ENCODE peak calls at places on chromosome 17, in five cellular contexts. G is erythroblast, Q is breast epithelium, M is stomach, W is lower leg skin. L is an unnamed sample.

GRCh38 chr17:61335845-61336655 is 63.6 kb upstream of the TBX2 start:
- DNase-seq in Q (no peak), M (peak; percentile 72), G (no peak), W (no peak), L (no peak)

GRCh38 chr17:79009397-79010303 is at the start of gene CANT1:
- DNase-seq in Q (peak; percentile 62), M (peak; percentile 85), G (peak; percentile 92), W (no peak), L (peak; percentile 89)

GRCh38 chr17:78127888-78128615 is 503 bp downstream of the TMC6 start:
- DNase-seq in M (peak; percentile 48), Q (no peak), G (peak; percentile 70), W (no peak), L (no peak)

GRCh38 chr17:8726951-8727555 is 17.6 kb downstream of the CCDC42 start:
- DNase-seq in Q (no peak), M (no peak), W (no peak), G (no peak), L (no peak)

GRCh38 chr17:20999841-21000532 is 42.8 kb downstream of the USP22 start:
- DNase-seq in G (no peak), M (no peak), Q (no peak), W (no peak), L (no peak)

GRCh38 chr17:79944821-79945391 is 90.8 kb downstream of the TBC1D16 start:
- DNase-seq in Q (no peak), W (no peak), G (no peak), M (no peak), L (no peak)

GRCh38 chr17:79159471-79159870 is 84.8 kb downstream of the ENGASE start:
- DNase-seq in M (no peak), G (no peak), W (no peak), Q (no peak), L (no peak)

GRCh38 chr17:64074704-64075484 is 54.5 kb upstream of the ICAM2 start:
- DNase-seq in M (peak; percentile 69), Q (no peak), G (no peak), W (no peak), L (no peak)

GRCh38 chr17:72387487-72387886 is 266.7 kb downstream of the SOX9 start:
- DNase-seq in M (no peak), W (no peak), Q (no peak), G (no peak), L (peak; percentile 93)

GRCh38 chr17:44972953-44973352 is 4.8 kb upstream of the C1QL1 start:
- DNase-seq in M (no peak), G (no peak), W (no peak), Q (no peak), L (peak; percentile 96)

GRCh38 chr17:39872700-39873099 is 4.7 kb downstream of the ZPBP2 start:
- DNase-seq in G (peak; percentile 26), M (no peak), W (no peak), Q (no peak), L (no peak)

GRCh38 chr17:83180264-83180995 is 101.0 kb downstream of the METRNL start:
- DNase-seq in M (no peak), W (peak; percentile 10), Q (peak; percentile 11), G (no peak), L (no peak)

GRCh38 chr17:10032142-10032541 is 127.1 kb upstream of the RCVRN start:
- DNase-seq in Q (no peak), M (no peak), W (no peak), G (no peak), L (no peak)

GRCh38 chr17:77330602-77331081 is 189.9 kb downstream of the SEC14L1 start:
- DNase-seq in W (no peak), Q (peak; percentile 16), G (no peak), M (peak; percentile 23), L (no peak)

DNA sequence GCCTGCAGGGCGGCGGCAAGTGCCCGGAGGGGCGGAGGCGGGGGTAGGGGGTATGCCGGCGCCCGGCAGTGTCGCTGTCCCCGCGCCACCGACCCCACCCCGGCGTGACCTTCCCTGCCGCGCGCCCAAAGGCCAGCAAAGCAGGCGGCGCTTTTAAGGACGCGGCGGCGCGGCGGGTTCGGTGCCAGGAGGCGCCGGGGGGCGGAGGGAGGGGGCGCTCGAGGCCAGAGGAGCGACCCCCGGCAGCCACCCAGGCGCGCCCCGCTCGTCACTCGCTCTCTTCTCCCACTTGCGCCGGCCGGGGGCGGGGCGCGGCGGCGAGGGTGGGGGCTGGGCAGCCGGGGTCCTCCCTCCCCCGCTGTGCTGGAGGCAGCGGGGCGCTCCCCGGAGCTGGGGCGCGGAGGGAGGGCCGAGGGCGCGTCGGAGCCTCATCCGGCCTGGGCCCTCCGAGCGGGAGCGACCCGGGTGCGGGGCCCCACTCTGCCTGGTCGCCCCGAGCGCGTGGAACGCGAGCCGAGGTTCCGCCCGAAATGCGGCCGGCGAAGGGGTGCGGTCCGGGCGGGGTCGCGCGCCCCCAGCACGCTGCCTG is 8.5 kb upstream of the BAHCC1 start:
- DNase-seq in G (no peak), M (peak; percentile 56), W (no peak), Q (no peak), L (no peak)
- TF ChIP-seq POLR2A in G (no peak), M (no peak), W (no peak), Q (no peak), L (no peak)

GRCh38 chr17:57357392-57357784 is 101.1 kb downstream of the MSI2 start:
- DNase-seq in Q (peak; percentile 86), G (no peak), W (no peak), M (peak; percentile 91), L (no peak)
- TF ChIP-seq POLR2A in Q (no peak), G (no peak), W (no peak), M (no peak), L (no peak)

GRCh38 chr17:75154195-75155106 is at the start of gene JPT1:
- DNase-seq in W (peak; percentile 99), G (peak; percentile 99), Q (peak; percentile 99), M (peak; percentile 99), L (peak; percentile 98)

GRCh38 chr17:75151893-75152292 is 2.4 kb downstream of the JPT1 start:
- DNase-seq in W (no peak), G (no peak), Q (no peak), M (no peak), L (no peak)

GRCh38 chr17:75152523-75152922 is 1.8 kb downstream of the JPT1 start:
- DNase-seq in Q (no peak), M (no peak), W (no peak), G (no peak), L (no peak)

GRCh38 chr17:75153854-75154194 is 488 bp downstream of the JPT1 start:
- DNase-seq in Q (no peak), G (peak; percentile 66), M (no peak), W (no peak), L (no peak)

GRCh38 chr17:75152971-75153853 is 1.1 kb downstream of the JPT1 start:
- DNase-seq in M (no peak), W (peak; percentile 24), Q (no peak), G (peak; percentile 50), L (no peak)
- TF ChIP-seq POLR2A in M (no peak), W (no peak), Q (no peak), G (no peak), L (no peak)

GRCh38 chr17:35011671-35012216 is 31.4 kb downstream of the LIG3 start:
- DNase-seq in M (no peak), G (no peak), W (no peak), Q (no peak), L (no peak)
- TF ChIP-seq POLR2A in M (no peak), G (no peak), W (no peak), Q (no peak), L (no peak)

L was measured in H54.